ENCODE peak calls at places on chromosomes 13 and 19, in five cellular contexts. One of them, this sample, is unnamed.

GRCh38 chr13:42567772-42568428 is 6.1 kb upstream of the TNFSF11 start:
- DNase-seq in HCEC 1CT: no peak
- DNase-seq in effector memory CD4-positive, alpha-beta T cell: no peak
- DNase-seq in lower leg skin: no peak
- DNase-seq in fibroblast of pulmonary artery: no peak
- DNase-seq in this sample: no peak

GRCh38 chr13:28531195-28531955 is 36.4 kb upstream of the FLT1 start:
- DNase-seq in HCEC 1CT: peak; percentile 28
- DNase-seq in effector memory CD4-positive, alpha-beta T cell: no peak
- DNase-seq in lower leg skin: peak; percentile 87
- DNase-seq in fibroblast of pulmonary artery: peak; percentile 45
- DNase-seq in this sample: no peak

GRCh38 chr13:105814219-105814901 is 721.1 kb downstream of the EFNB2 start:
- DNase-seq in HCEC 1CT: no peak
- DNase-seq in effector memory CD4-positive, alpha-beta T cell: no peak
- DNase-seq in lower leg skin: no peak
- DNase-seq in fibroblast of pulmonary artery: no peak
- DNase-seq in this sample: no peak

GRCh38 chr19:17091758-17092333 is 16.3 kb downstream of the MYO9B start:
- DNase-seq in HCEC 1CT: no peak
- DNase-seq in effector memory CD4-positive, alpha-beta T cell: no peak
- DNase-seq in lower leg skin: no peak
- DNase-seq in fibroblast of pulmonary artery: no peak
- DNase-seq in this sample: no peak

GRCh38 chr13:44013666-44014291 is 134.1 kb downstream of the LACC1 start:
- DNase-seq in HCEC 1CT: peak; percentile 51
- DNase-seq in effector memory CD4-positive, alpha-beta T cell: no peak
- DNase-seq in lower leg skin: no peak
- DNase-seq in fibroblast of pulmonary artery: peak; percentile 66
- DNase-seq in this sample: no peak

GRCh38 chr13:108346376-108346775 is 76.9 kb downstream of the TNFSF13B start:
- DNase-seq in HCEC 1CT: no peak
- DNase-seq in effector memory CD4-positive, alpha-beta T cell: peak; percentile 36
- DNase-seq in lower leg skin: no peak
- DNase-seq in fibroblast of pulmonary artery: no peak
- DNase-seq in this sample: no peak

GRCh38 chr13:28494861-28495585 is at the start of gene FLT1:
- DNase-seq in HCEC 1CT: no peak
- DNase-seq in effector memory CD4-positive, alpha-beta T cell: no peak
- DNase-seq in lower leg skin: peak; percentile 88
- DNase-seq in fibroblast of pulmonary artery: peak; percentile 46
- DNase-seq in this sample: peak; percentile 14

GRCh38 chr13:89708013-89708412 is 1639.5 kb upstream of the MIR17HG start:
- DNase-seq in HCEC 1CT: no peak
- DNase-seq in effector memory CD4-positive, alpha-beta T cell: no peak
- DNase-seq in lower leg skin: no peak
- DNase-seq in fibroblast of pulmonary artery: no peak
- DNase-seq in this sample: no peak

GRCh38 chr19:28435551-28436261 is 777.2 kb downstream of the UQCRFS1 start:
- DNase-seq in HCEC 1CT: no peak
- DNase-seq in effector memory CD4-positive, alpha-beta T cell: no peak
- DNase-seq in lower leg skin: no peak
- DNase-seq in fibroblast of pulmonary artery: no peak
- DNase-seq in this sample: no peak

GRCh38 chr13:94556016-94556415 is 39.9 kb downstream of the TGDS start:
- DNase-seq in HCEC 1CT: no peak
- DNase-seq in effector memory CD4-positive, alpha-beta T cell: no peak
- DNase-seq in lower leg skin: no peak
- DNase-seq in fibroblast of pulmonary artery: no peak
- DNase-seq in this sample: no peak

GRCh38 chr13:99281811-99282263 is 23.7 kb upstream of the GPR18 start:
- DNase-seq in HCEC 1CT: no peak
- DNase-seq in effector memory CD4-positive, alpha-beta T cell: peak; percentile 53
- DNase-seq in lower leg skin: peak; percentile 95
- DNase-seq in fibroblast of pulmonary artery: no peak
- DNase-seq in this sample: peak; percentile 81

GRCh38 chr19:16325161-16325527 is 518 bp downstream of the KLF2 start:
- DNase-seq in HCEC 1CT: no peak
- DNase-seq in effector memory CD4-positive, alpha-beta T cell: no peak
- DNase-seq in lower leg skin: peak; percentile 90
- DNase-seq in fibroblast of pulmonary artery: no peak
- DNase-seq in this sample: peak; percentile 57

GRCh38 chr19:49639401-49640112 is 386 bp downstream of the RRAS start:
- DNase-seq in HCEC 1CT: no peak
- DNase-seq in effector memory CD4-positive, alpha-beta T cell: no peak
- DNase-seq in lower leg skin: no peak
- DNase-seq in fibroblast of pulmonary artery: no peak
- DNase-seq in this sample: no peak

GRCh38 chr19:28497137-28497536 is 715.8 kb downstream of the UQCRFS1 start:
- DNase-seq in HCEC 1CT: no peak
- DNase-seq in effector memory CD4-positive, alpha-beta T cell: no peak
- DNase-seq in lower leg skin: no peak
- DNase-seq in fibroblast of pulmonary artery: peak; percentile 45
- DNase-seq in this sample: no peak

GRCh38 chr13:38954291-38954690 is 36.3 kb downstream of the STOML3 start:
- DNase-seq in HCEC 1CT: no peak
- DNase-seq in effector memory CD4-positive, alpha-beta T cell: no peak
- DNase-seq in lower leg skin: no peak
- DNase-seq in fibroblast of pulmonary artery: peak; percentile 4
- DNase-seq in this sample: no peak

GRCh38 chr13:20489185-20489820 is 36.4 kb downstream of the CRYL1 start:
- DNase-seq in HCEC 1CT: no peak
- DNase-seq in effector memory CD4-positive, alpha-beta T cell: no peak
- DNase-seq in lower leg skin: peak; percentile 29
- DNase-seq in fibroblast of pulmonary artery: no peak
- DNase-seq in this sample: no peak

GRCh38 chr19:33724021-33724722 is 72.5 kb upstream of the KCTD15 start:
- DNase-seq in HCEC 1CT: no peak
- DNase-seq in effector memory CD4-positive, alpha-beta T cell: no peak
- DNase-seq in lower leg skin: no peak
- DNase-seq in fibroblast of pulmonary artery: no peak
- DNase-seq in this sample: no peak

GRCh38 chr13:83765796-83766195 is 116.5 kb downstream of the SLITRK1 start:
- DNase-seq in HCEC 1CT: no peak
- DNase-seq in effector memory CD4-positive, alpha-beta T cell: no peak
- DNase-seq in lower leg skin: no peak
- DNase-seq in fibroblast of pulmonary artery: no peak
- DNase-seq in this sample: no peak

GRCh38 chr19:50026550-50026906 is 723 bp downstream of the ZNF473 start:
- DNase-seq in HCEC 1CT: no peak
- DNase-seq in effector memory CD4-positive, alpha-beta T cell: no peak
- DNase-seq in lower leg skin: no peak
- DNase-seq in fibroblast of pulmonary artery: no peak
- DNase-seq in this sample: no peak

GRCh38 chr13:36476661-36477060 is 44.4 kb downstream of the CCNA1 start:
- DNase-seq in HCEC 1CT: no peak
- DNase-seq in effector memory CD4-positive, alpha-beta T cell: no peak
- DNase-seq in lower leg skin: no peak
- DNase-seq in fibroblast of pulmonary artery: no peak
- DNase-seq in this sample: no peak

GRCh38 chr19:10533656-10534386 is 9.9 kb upstream of the ATG4D start:
- DNase-seq in HCEC 1CT: peak; percentile 65
- DNase-seq in effector memory CD4-positive, alpha-beta T cell: no peak
- DNase-seq in lower leg skin: no peak
- DNase-seq in fibroblast of pulmonary artery: peak; percentile 87
- DNase-seq in this sample: no peak

GRCh38 chr13:26660761-26661160 is 99.8 kb downstream of the GPR12 start:
- DNase-seq in HCEC 1CT: no peak
- DNase-seq in effector memory CD4-positive, alpha-beta T cell: no peak
- DNase-seq in lower leg skin: no peak
- DNase-seq in fibroblast of pulmonary artery: no peak
- DNase-seq in this sample: no peak

GRCh38 chr19:51009061-51009891 is 7.9 kb upstream of the KLK8 start:
- DNase-seq in HCEC 1CT: no peak
- DNase-seq in effector memory CD4-positive, alpha-beta T cell: no peak
- DNase-seq in lower leg skin: no peak
- DNase-seq in fibroblast of pulmonary artery: no peak
- DNase-seq in this sample: no peak

GRCh38 chr13:28958018-28958417 is 137.9 kb downstream of the MTUS2 start:
- DNase-seq in HCEC 1CT: no peak
- DNase-seq in effector memory CD4-positive, alpha-beta T cell: no peak
- DNase-seq in lower leg skin: no peak
- DNase-seq in fibroblast of pulmonary artery: no peak
- DNase-seq in this sample: no peak

GRCh38 chr13:102726430-102726829 is 31.6 kb upstream of the METTL21C start:
- DNase-seq in HCEC 1CT: no peak
- DNase-seq in effector memory CD4-positive, alpha-beta T cell: no peak
- DNase-seq in lower leg skin: no peak
- DNase-seq in fibroblast of pulmonary artery: no peak
- DNase-seq in this sample: peak; percentile 16

This sample was measured in GM12865.